ENCODE peak calls at places on chromosomes 5 and 9, in nine cellular contexts. W is kidney, L is mesendoderm, A is endothelial cell of umbilical vein, V is uterus, X is H1, C is right cardiac atrium, Q is IMR-90, U is heart right ventricle. S is an unnamed sample.

GRCh38 chr9:99192786-99193465 is 28.8 kb downstream of the ALG2 start:
- DNase-seq in C (no peak), V (no peak), U (no peak), A (no peak), X (no peak), W (no peak), L (peak; percentile 52), Q (peak; percentile 24), S (no peak)

GRCh38 chr5:149024477-149024876 is 38.4 kb downstream of the SH3TC2 start:
- DNase-seq in W (no peak), L (no peak), U (no peak), Q (peak; percentile 77), A (peak; percentile 39), V (no peak), C (no peak), X (no peak), S (no peak)

GRCh38 chr9:130186839-130187522 is 14.8 kb downstream of the NCS1 start:
- DNase-seq in V (peak; percentile 58), X (peak; percentile 39), C (no peak), Q (peak; percentile 55), L (peak; percentile 91), U (no peak), W (peak; percentile 90), A (no peak), S (no peak)

GRCh38 chr9:113963017-113963620 is 87.0 kb downstream of the ZNF618 start:
- DNase-seq in X (peak; percentile 31), V (no peak), A (peak; percentile 64), U (peak; percentile 31), C (peak; percentile 34), L (peak; percentile 73), W (no peak), Q (peak; percentile 49), S (no peak)

GRCh38 chr5:91142819-91143218 is 240.3 kb downstream of the ARRDC3 start:
- DNase-seq in V (no peak), Q (no peak), C (no peak), X (no peak), U (no peak), A (no peak), W (no peak), L (no peak), S (no peak)

GRCh38 chr9:20044686-20045085 is 255.8 kb upstream of the SLC24A2 start:
- DNase-seq in X (no peak), V (no peak), C (no peak), Q (peak; percentile 2), A (no peak), L (no peak), U (no peak), W (no peak), S (no peak)

GRCh38 chr9:135227641-135228251 is 140.3 kb downstream of the OLFM1 start:
- DNase-seq in Q (no peak), W (peak; percentile 53), L (no peak), C (no peak), A (no peak), V (no peak), U (peak; percentile 3), X (no peak), S (no peak)

GRCh38 chr9:78213696-78214095 is 22.2 kb upstream of the CEP78 start:
- DNase-seq in W (no peak), U (no peak), A (peak; percentile 77), L (no peak), Q (no peak), C (no peak), X (no peak), V (no peak), S (peak; percentile 47)

GRCh38 chr9:78144663-78145377 is 91.1 kb upstream of the CEP78 start:
- DNase-seq in X (no peak), Q (no peak), L (no peak), A (peak; percentile 98), U (no peak), C (no peak), V (no peak), W (no peak), S (no peak)

GRCh38 chr5:66442951-66443445 is 153.2 kb upstream of the MAST4 start:
- DNase-seq in L (peak; percentile 18), U (no peak), Q (no peak), V (peak; percentile 86), W (peak; percentile 85), X (no peak), A (no peak), C (peak; percentile 35), S (no peak)

GRCh38 chr9:23829580-23830458 is 3.8 kb upstream of the ELAVL2 start:
- DNase-seq in V (no peak), U (no peak), A (peak; percentile 20), C (no peak), W (no peak), X (no peak), Q (peak; percentile 2), L (peak; percentile 63), S (no peak)

GRCh38 chr9:111691686-111692329 is 30.4 kb downstream of the GNG10 start:
- DNase-seq in X (no peak), L (peak; percentile 36), V (no peak), U (no peak), A (peak; percentile 61), C (no peak), W (no peak), Q (peak; percentile 48), S (peak; percentile 11)

GRCh38 chr5:93257616-93258015 is 323.4 kb downstream of the NR2F1-AS1 start:
- DNase-seq in X (no peak), V (no peak), C (no peak), A (no peak), Q (peak; percentile 64), U (no peak), L (no peak), W (no peak), S (no peak)

GRCh38 chr9:130857864-130858730 is 23.0 kb downstream of the ABL1 start:
- DNase-seq in U (peak; percentile 67), A (peak; percentile 46), X (no peak), V (peak; percentile 76), Q (peak; percentile 97), W (peak; percentile 68), C (peak; percentile 81), L (peak; percentile 85), S (no peak)

GRCh38 chr5:179919487-179920060 is 11.9 kb upstream of the TBC1D9B start:
- DNase-seq in Q (no peak), C (no peak), V (no peak), W (no peak), A (no peak), X (no peak), L (no peak), U (no peak), S (no peak)

GRCh38 chr5:111734597-111734996 is 22.4 kb downstream of the NREP start:
- DNase-seq in C (no peak), W (no peak), Q (no peak), X (no peak), A (no peak), V (no peak), U (no peak), L (no peak), S (no peak)

GRCh38 chr5:147507480-147508126 is 2.3 kb downstream of the DPYSL3 start:
- DNase-seq in L (peak; percentile 12), U (no peak), C (no peak), V (peak; percentile 40), Q (peak; percentile 78), X (no peak), A (peak; percentile 88), W (no peak), S (no peak)

GRCh38 chr5:14956423-14957046 is 85.0 kb upstream of the ANKH start:
- DNase-seq in X (no peak), C (no peak), V (no peak), W (no peak), U (no peak), A (no peak), Q (no peak), L (peak; percentile 7), S (no peak)

GRCh38 chr9:6852243-6852963 is 94.6 kb downstream of the KDM4C start:
- DNase-seq in U (no peak), V (no peak), A (peak; percentile 14), X (no peak), C (no peak), Q (peak; percentile 56), W (no peak), L (no peak), S (no peak)

GRCh38 chr5:174235993-174236528 is 190.6 kb downstream of the NSG2 start:
- DNase-seq in X (no peak), W (no peak), U (no peak), L (no peak), A (no peak), C (no peak), Q (no peak), V (no peak), S (no peak)

GRCh38 chr5:1152771-1153282 is 41.0 kb upstream of the SLC12A7 start:
- DNase-seq in X (no peak), V (no peak), C (no peak), A (no peak), L (no peak), Q (no peak), W (no peak), U (peak; percentile 4), S (no peak)

GRCh38 chr5:1914471-1914870 is 31.7 kb upstream of the IRX4 start:
- DNase-seq in V (no peak), A (no peak), W (no peak), Q (no peak), X (no peak), U (no peak), C (no peak), L (no peak), S (no peak)

GRCh38 chr5:176369934-176370711 is 4.8 kb downstream of the ARL10 start:
- DNase-seq in V (no peak), A (no peak), L (no peak), C (no peak), U (no peak), Q (no peak), X (no peak), W (no peak), S (no peak)
- H3K4me1 ChIP-seq in V (no peaks in the 10 kb centered on the region), A (peaks cover 5% of the 10 kb centered on the region), L (peaks cover 2% of the 10 kb centered on the region), C (peaks cover 14% of the 10 kb centered on the region), U (peaks cover 27% of the 10 kb centered on the region), Q (peaks cover 3% of the 10 kb centered on the region), X (peaks cover 2% of the 10 kb centered on the region), W (no peaks in the 10 kb centered on the region), S (no peaks in the 10 kb centered on the region)

GRCh38 chr5:56319281-56320242 is 86.4 kb upstream of the ANKRD55 start:
- DNase-seq in L (no peak), X (no peak), C (peak; percentile 44), U (peak; percentile 59), A (no peak), W (no peak), Q (peak; percentile 78), V (peak; percentile 67), S (no peak)
- H3K27ac ChIP-seq in L (no peak overlapping the region), X (no peak overlapping the region), C (peak overlapping the region; percentile 54), U (peak overlapping the region; percentile 3), A (no peak overlapping the region), W (no peak overlapping the region), Q (peak overlapping the region; percentile 80), V (peak overlapping the region; percentile 47), S (no peak overlapping the region)

DNA sequence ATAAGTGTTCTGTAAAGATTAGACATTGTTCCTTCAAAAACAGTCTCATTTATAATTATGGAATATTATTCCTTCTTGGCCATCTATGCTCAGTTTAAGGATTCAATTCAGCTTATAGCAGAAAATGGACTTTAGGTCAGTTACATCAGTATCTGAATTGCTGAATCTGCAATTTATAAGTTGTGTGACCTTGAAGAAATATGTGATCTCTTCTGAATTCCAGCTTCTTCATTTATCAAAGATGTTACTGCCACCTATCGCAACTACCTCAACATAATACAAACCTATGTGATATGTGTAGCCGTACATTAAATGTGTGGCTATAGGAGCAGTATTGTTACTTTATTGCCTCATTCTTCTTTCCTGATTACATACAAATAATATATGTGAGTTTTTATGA is 118.2 kb downstream of the CDH12 start:
- DNase-seq in Q (no peak), L (no peak), V (no peak), U (no peak), W (no peak), C (no peak), X (no peak), A (no peak), S (no peak)
- H3K4me3 ChIP-seq in Q (no peak overlapping the region), L (no peak overlapping the region), V (no peak overlapping the region), U (no peak overlapping the region), W (no peak overlapping the region), C (no peak overlapping the region), X (no peak overlapping the region), A (no peak overlapping the region), S (no peak overlapping the region)

GRCh38 chr5:62585306-62585705 is 6.7 kb downstream of the LRRC70 start:
- DNase-seq in V (no peak), L (peak; percentile 41), C (no peak), Q (no peak), W (no peak), U (no peak), X (no peak), A (peak; percentile 57), S (no peak)
- H3K4me1 ChIP-seq in V (no peaks in the 10 kb centered on the region), L (no peaks in the 10 kb centered on the region), C (no peaks in the 10 kb centered on the region), Q (no peaks in the 10 kb centered on the region), W (no peaks in the 10 kb centered on the region), U (no peaks in the 10 kb centered on the region), X (no peaks in the 10 kb centered on the region), A (peaks cover 62% of the 10 kb centered on the region), S (no peaks in the 10 kb centered on the region)